ENCODE peak calls at places on chromosomes 4 and X, in eight cellular contexts. B, D, L, C, K, X, F and U are unnamed samples.

GRCh38 chrX:132612990-132613564 is 124.2 kb upstream of the MBNL3 start:
- DNase-seq in B (no peak), D (peak; percentile 22), L (peak; percentile 58), C (no peak), K (no peak), X (peak; percentile 49), F (no peak), U (no peak)

GRCh38 chr4:104262678-104263077 is 232.0 kb downstream of the CXXC4 start:
- DNase-seq in B (no peak), D (no peak), L (no peak), C (no peak), K (no peak), X (no peak), F (no peak), U (no peak)

GRCh38 chr4:159280442-159281172 is 177.7 kb downstream of the RAPGEF2 start:
- DNase-seq in B (no peak), D (no peak), L (no peak), C (no peak), K (no peak), X (no peak), F (no peak), U (no peak)

GRCh38 chrX:111322231-111322855 is 52.1 kb upstream of the CAPN6 start:
- DNase-seq in B (no peak), D (no peak), L (peak; percentile 32), C (no peak), K (no peak), X (no peak), F (no peak), U (no peak)

GRCh38 chr4:70722199-70722791 is 531 bp downstream of the RUFY3 start:
- DNase-seq in B (no peak), D (peak; percentile 25), L (no peak), C (no peak), K (no peak), X (no peak), F (no peak), U (no peak)

GRCh38 chr4:6873291-6873690 is 36.3 kb upstream of the TBC1D14 start:
- DNase-seq in B (no peak), D (no peak), L (peak; percentile 34), C (no peak), K (peak; percentile 10), X (no peak), F (no peak), U (no peak)

GRCh38 chr4:80107374-80107773 is 34.3 kb upstream of the ANTXR2 start:
- DNase-seq in B (no peak), D (no peak), L (no peak), C (no peak), K (no peak), X (no peak), F (no peak), U (no peak)

GRCh38 chrX:68147848-68148247 is 285.4 kb downstream of the OPHN1 start:
- DNase-seq in B (no peak), D (no peak), L (no peak), C (no peak), K (no peak), X (no peak), F (no peak), U (no peak)

DNA sequence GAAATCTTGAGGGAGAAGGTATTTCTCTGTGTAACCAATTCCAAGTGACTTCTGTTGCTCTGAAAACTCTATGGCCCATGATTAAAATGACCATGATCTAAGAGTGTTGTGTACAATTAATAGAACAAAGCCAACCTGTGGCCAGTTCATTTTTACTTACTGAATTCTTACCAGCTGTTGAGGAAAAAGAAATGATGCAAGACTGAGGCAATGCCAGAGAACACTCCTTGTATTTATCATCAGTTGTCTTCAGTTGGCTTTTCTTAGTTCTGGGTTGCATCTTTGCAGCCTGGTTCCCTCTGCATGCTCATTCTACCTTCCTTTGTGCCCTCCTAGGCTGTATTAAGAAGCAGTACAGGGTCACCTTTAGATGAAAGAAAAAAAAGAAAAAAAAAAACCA is 298.6 kb downstream of the ARHGAP10 start:
- DNase-seq in B (no peak), D (no peak), L (no peak), C (no peak), K (no peak), X (no peak), F (no peak), U (no peak)
- H3K27ac ChIP-seq in B (peak overlapping the region; percentile 65), D (no peak overlapping the region), L (no peak overlapping the region), C (no peak overlapping the region), K (peak overlapping the region; percentile 30), X (no peak overlapping the region), F (no peak overlapping the region), U (peak overlapping the region; percentile 67)

GRCh38 chr4:155603360-155603891 is 63.2 kb upstream of the GUCY1A1 start:
- DNase-seq in B (no peak), D (no peak), L (no peak), C (no peak), K (no peak), X (no peak), F (no peak), U (no peak)
- H3K27ac ChIP-seq in B (no peak overlapping the region), D (no peak overlapping the region), L (no peak overlapping the region), C (no peak overlapping the region), K (no peak overlapping the region), X (no peak overlapping the region), F (no peak overlapping the region), U (peak overlapping the region; percentile 71)

GRCh38 chr4:102717448-102718092 is 43.2 kb downstream of the MANBA start:
- DNase-seq in B (no peak), D (no peak), L (no peak), C (no peak), K (no peak), X (peak; percentile 51), F (no peak), U (peak; percentile 10)
- H3K27ac ChIP-seq in B (no peak overlapping the region), D (no peak overlapping the region), L (no peak overlapping the region), C (no peak overlapping the region), K (peak overlapping the region; percentile 70), X (no peak overlapping the region), F (no peak overlapping the region), U (peak overlapping the region; percentile 31)

GRCh38 chr4:151688003-151688784 is 72.6 kb downstream of the GATB start:
- DNase-seq in B (no peak), D (no peak), L (peak; percentile 63), C (no peak), K (no peak), X (no peak), F (no peak), U (no peak)
- H3K27ac ChIP-seq in B (peak overlapping the region; percentile 72), D (no peak overlapping the region), L (no peak overlapping the region), C (peak overlapping the region; percentile 77), K (no peak overlapping the region), X (peak overlapping the region; percentile 24), F (no peak overlapping the region), U (no peak overlapping the region)